ENCODE peak calls at places on chromosomes 6 and 20, in five cellular contexts. E is left ventricle myocardium inferior, W is coronary artery, A is cardiac fibroblast, O is tibial artery. N is an unnamed sample.

GRCh38 chr6:9502991-9503761 is 911.7 kb downstream of the TFAP2A start:
- DNase-seq in E (no peak), W (no peak), A (peak), O (no peak), N (no peak)

GRCh38 chr20:14193885-14194284 is 143.5 kb downstream of the FLRT3 start:
- DNase-seq in E (no peak), W (no peak), A (no peak), O (no peak), N (no peak)

GRCh38 chr20:13322621-13323020 is 101.5 kb downstream of the ISM1 start:
- DNase-seq in E (no peak), W (no peak), A (no peak), O (no peak), N (no peak)

GRCh38 chr20:10783660-10784336 is 110.0 kb upstream of the JAG1 start:
- DNase-seq in E (no peak), W (no peak), A (peak), O (no peak), N (no peak)

GRCh38 chr6:44976677-44977405 is 351.3 kb upstream of the RUNX2 start:
- DNase-seq in E (no peak), W (no peak), A (peak), O (no peak), N (no peak)

GRCh38 chr20:11195899-11196558 is 522.2 kb upstream of the JAG1 start:
- DNase-seq in E (no peak), W (no peak), A (no peak), O (no peak), N (no peak)

GRCh38 chr6:167855825-167856425 is 29.2 kb downstream of the AFDN start:
- DNase-seq in E (no peak), W (no peak), A (peak), O (no peak), N (no peak)

GRCh38 chr20:35544436-35544835 is 2.6 kb downstream of the ERGIC3 start:
- DNase-seq in E (no peak), W (no peak), A (no peak), O (no peak), N (no peak)

GRCh38 chr6:150028799-150029198 is 3.5 kb upstream of the RAET1L start:
- DNase-seq in E (no peak), W (peak), A (no peak), O (no peak), N (no peak)

GRCh38 chr6:161487694-161488093 is 213.8 kb upstream of the AGPAT4 start:
- DNase-seq in E (no peak), W (no peak), A (peak), O (no peak), N (no peak)

GRCh38 chr6:163554663-163555062 is 140.1 kb downstream of the QKI start:
- DNase-seq in E (peak), W (no peak), A (peak), O (no peak), N (no peak)

GRCh38 chr20:2930538-2930937 is 57.3 kb downstream of the PTPRA start:
- DNase-seq in E (no peak), W (no peak), A (no peak), O (no peak), N (no peak)

GRCh38 chr20:56630086-56630493 is 984 bp downstream of the TFAP2C start:
- DNase-seq in E (no peak), W (no peak), A (peak), O (no peak), N (no peak)

GRCh38 chr6:53795702-53796450 is 1.1 kb downstream of the LRRC1 start:
- DNase-seq in E (peak), W (peak), A (peak), O (peak), N (peak)

GRCh38 chr6:136108591-136108990 is 141.5 kb downstream of the MTFR2 start:
- DNase-seq in E (no peak), W (no peak), A (no peak), O (no peak), N (no peak)

GRCh38 chr20:19757973-19758887 is at the start of gene RIN2:
- DNase-seq in E (peak), W (peak), A (peak), O (peak), N (peak)

GRCh38 chr20:40956503-40956902 is 72.1 kb upstream of the TOP1 start:
- DNase-seq in E (no peak), W (no peak), A (no peak), O (peak), N (no peak)

GRCh38 chr20:19880256-19881079 is 122.4 kb downstream of the RIN2 start:
- DNase-seq in E (no peak), W (no peak), A (peak), O (no peak), N (no peak)

GRCh38 chr6:19231878-19232519 is 605.2 kb upstream of the ID4 start:
- DNase-seq in E (no peak), W (no peak), A (no peak), O (no peak), N (no peak)

GRCh38 chr6:142805042-142805441 is 139.9 kb downstream of the HIVEP2 start:
- DNase-seq in E (no peak), W (no peak), A (no peak), O (no peak), N (no peak)

GRCh38 chr6:53056273-53056672 is 8.9 kb upstream of the FBXO9 start:
- DNase-seq in E (no peak), W (no peak), A (no peak), O (no peak), N (no peak)

GRCh38 chr6:30450908-30451818 is 38.1 kb upstream of the HLA-E start:
- DNase-seq in E (peak), W (no peak), A (peak), O (no peak), N (peak)

GRCh38 chr6:122838060-122838780 is 49.2 kb downstream of the SMPDL3A start:
- DNase-seq in E (no peak), W (no peak), A (peak), O (no peak), N (no peak)

GRCh38 chr6:163485388-163485851 is 70.9 kb downstream of the QKI start:
- DNase-seq in E (no peak), W (no peak), A (peak), O (no peak), N (no peak)

GRCh38 chr20:51579137-51579536 is 36.6 kb upstream of the NFATC2 start:
- DNase-seq in E (no peak), W (no peak), A (no peak), O (no peak), N (no peak)

GRCh38 chr6:73579389-73579788 is 58.6 kb upstream of the EEF1A1 start:
- DNase-seq in E (no peak), W (peak), A (no peak), O (no peak), N (no peak)

GRCh38 chr6:164581563-164581962 is 727.8 kb downstream of the C6orf118 start:
- DNase-seq in E (no peak), W (no peak), A (no peak), O (no peak), N (no peak)

GRCh38 chr6:12022903-12023522 is 10.9 kb downstream of the HIVEP1 start:
- DNase-seq in E (no peak), W (no peak), A (no peak), O (no peak), N (no peak)

GRCh38 chr6:162538643-162539064 is 188.9 kb downstream of the PRKN start:
- DNase-seq in E (peak), W (no peak), A (peak), O (no peak), N (no peak)

GRCh38 chr6:44076366-44077200 is 50.7 kb downstream of the MRPL14 start:
- DNase-seq in E (peak), W (no peak), A (no peak), O (peak), N (no peak)

GRCh38 chr6:5554226-5554625 is 292.9 kb downstream of the FARS2 start:
- DNase-seq in E (no peak), W (no peak), A (no peak), O (no peak), N (no peak)

GRCh38 chr6:33372532-33373123 is 19.0 kb upstream of the KIFC1 start:
- DNase-seq in E (no peak), W (no peak), A (no peak), O (no peak), N (no peak)

GRCh38 chr6:19524787-19525186 is 312.4 kb upstream of the ID4 start:
- DNase-seq in E (no peak), W (no peak), A (no peak), O (no peak), N (no peak)

GRCh38 chr6:169263836-169264608 is 10.4 kb upstream of the THBS2 start:
- DNase-seq in E (peak), W (no peak), A (peak), O (no peak), N (no peak)

GRCh38 chr20:17295151-17295726 is 68.4 kb downstream of the PCSK2 start:
- DNase-seq in E (no peak), W (no peak), A (no peak), O (no peak), N (no peak)

GRCh38 chr6:122778334-122778733 is 1.2 kb upstream of the FABP7 start:
- DNase-seq in E (no peak), W (no peak), A (no peak), O (no peak), N (no peak)

GRCh38 chr20:34541264-34541901 is 17.1 kb upstream of the MAP1LC3A start:
- DNase-seq in E (no peak), W (no peak), A (no peak), O (no peak), N (no peak)

GRCh38 chr6:45822269-45822812 is 193.3 kb downstream of the CLIC5 start:
- DNase-seq in E (no peak), W (no peak), A (no peak), O (no peak), N (no peak)

GRCh38 chr20:14062786-14063185 is 67.5 kb downstream of the MACROD2 start:
- DNase-seq in E (no peak), W (no peak), A (no peak), O (no peak), N (no peak)

GRCh38 chr6:84681693-84682326 is 82.6 kb downstream of the TBX18 start:
- DNase-seq in E (no peak), W (no peak), A (no peak), O (no peak), N (no peak)

GRCh38 chr6:84688187-84688878 is 76.1 kb downstream of the TBX18 start:
- DNase-seq in E (no peak), W (no peak), A (peak), O (no peak), N (no peak)

GRCh38 chr6:84687487-84687886 is 76.9 kb downstream of the TBX18 start:
- DNase-seq in E (no peak), W (no peak), A (peak), O (no peak), N (no peak)

DNA sequence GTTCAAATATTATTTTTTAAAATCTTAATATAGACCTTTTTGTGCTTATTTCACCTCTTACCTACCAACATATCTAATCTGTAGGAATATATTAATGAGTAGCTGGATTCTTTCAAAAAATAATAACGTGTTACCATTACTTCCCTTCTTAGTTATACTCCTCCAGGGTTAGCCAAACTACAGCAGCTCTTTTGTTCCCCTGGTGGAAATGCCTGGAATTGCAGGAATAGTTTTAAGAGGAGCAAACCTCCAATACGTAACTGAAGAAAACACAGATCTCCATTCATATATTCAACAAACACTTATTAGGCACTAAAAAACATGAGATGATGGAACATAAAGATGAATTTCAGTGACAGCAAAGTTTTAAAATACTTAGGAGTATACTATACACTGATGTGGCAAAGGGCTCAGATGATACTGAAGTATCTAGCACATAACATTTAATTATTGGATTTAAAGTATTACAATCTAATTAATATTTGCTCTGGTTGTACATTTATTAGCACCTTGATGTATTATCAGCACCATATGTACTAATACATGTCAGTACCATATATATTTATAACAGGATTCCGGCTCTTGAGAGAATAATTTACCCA is 78.3 kb downstream of the TBX18 start:
- DNase-seq in E (no peak), W (no peak), A (no peak), O (no peak), N (no peak)
- TF ChIP-seq CTCF in E (peak), W (no peak), A (peak), O (peak), N (no peak)

GRCh38 chr6:133843098-133843497 is 45.8 kb upstream of the TCF21 start:
- DNase-seq in E (no peak), W (no peak), A (no peak), O (no peak), N (no peak)

GRCh38 chr6:133834472-133835170 is 54.3 kb upstream of the TCF21 start:
- DNase-seq in E (no peak), W (no peak), A (no peak), O (no peak), N (no peak)

GRCh38 chr6:133835901-133836300 is 53.0 kb upstream of the TCF21 start:
- DNase-seq in E (no peak), W (no peak), A (peak), O (no peak), N (no peak)

GRCh38 chr6:133833905-133834304 is 55.0 kb upstream of the TCF21 start:
- DNase-seq in E (no peak), W (no peak), A (peak), O (no peak), N (no peak)

DNA sequence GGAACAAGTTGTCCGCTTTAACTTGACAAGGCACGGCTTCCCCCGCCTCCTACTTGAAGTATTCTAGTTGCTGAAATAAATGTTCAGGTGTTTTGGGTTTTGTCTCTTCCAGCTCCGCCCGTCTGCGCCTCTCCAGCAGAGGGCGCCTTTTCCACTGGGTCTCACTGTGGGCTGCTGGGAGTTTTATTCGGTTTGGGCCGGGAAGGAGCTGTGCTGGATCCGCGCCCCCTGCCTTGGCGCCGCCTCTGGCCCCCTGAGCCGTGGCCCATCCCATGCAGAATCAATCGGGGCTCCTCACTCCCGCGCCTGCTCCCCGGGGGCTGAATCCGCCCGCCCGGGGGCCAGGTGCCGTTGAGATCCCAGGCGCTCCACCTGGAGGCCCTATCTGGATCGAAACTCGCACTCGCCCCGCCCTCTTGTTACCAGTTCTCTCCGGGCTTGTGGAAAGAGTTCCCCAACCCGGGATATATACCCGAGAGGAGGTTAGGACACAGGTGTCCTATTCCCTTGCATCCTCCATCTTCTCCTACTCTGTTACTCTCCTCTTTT is 51.0 kb upstream of the TCF21 start:
- DNase-seq in E (peak), W (no peak), A (peak), O (no peak), N (peak)
- TF ChIP-seq CTCF in E (peak), W (peak), A (peak), O (peak), N (no peak)

GRCh38 chr6:112835078-112835477 is 487.9 kb downstream of the RFPL4B start:
- DNase-seq in E (no peak), W (no peak), A (no peak), O (no peak), N (no peak)
- TF ChIP-seq CTCF in E (no peak), W (no peak), A (no peak), O (no peak), N (no peak)

GRCh38 chr20:37903317-37904007 is 535 bp downstream of the VSTM2L start:
- DNase-seq in E (no peak), W (no peak), A (no peak), O (no peak), N (peak)
- TF ChIP-seq CTCF in E (peak), W (no peak), A (no peak), O (no peak), N (no peak)

DNA sequence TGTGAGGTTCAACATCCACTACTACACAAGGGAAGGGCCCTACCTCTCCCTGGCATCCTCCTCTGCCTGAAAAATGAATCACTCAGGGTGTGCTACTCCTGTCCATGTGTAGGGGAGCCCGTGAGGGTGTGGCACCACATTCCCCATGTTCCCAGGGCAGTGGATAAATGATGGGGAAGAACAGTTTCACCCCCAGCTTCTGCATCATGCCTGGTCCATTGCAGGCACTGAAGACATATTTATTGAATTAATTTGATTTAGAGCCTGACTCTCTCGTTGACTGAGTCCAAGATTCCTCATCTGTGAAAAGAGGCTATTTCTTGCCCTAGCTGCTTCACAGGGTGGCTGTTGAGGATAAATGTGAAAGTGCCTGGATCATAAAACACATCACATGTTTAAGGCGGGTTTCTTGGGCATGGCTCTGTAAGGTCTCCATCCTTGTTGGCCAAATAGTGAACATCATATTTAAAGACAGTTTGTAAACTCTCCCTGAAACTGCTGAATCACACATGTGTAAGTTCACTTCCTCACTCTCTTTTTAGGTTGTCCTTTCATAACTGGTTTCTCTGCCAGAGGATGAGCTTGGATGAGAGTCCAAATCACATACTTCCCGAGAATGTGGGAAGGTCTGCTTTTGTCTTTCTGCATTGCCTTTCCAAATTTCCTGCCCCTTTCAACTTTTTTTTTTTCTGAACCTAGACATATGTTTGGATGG is 79.7 kb upstream of the FYN start:
- DNase-seq in E (no peak), W (no peak), A (no peak), O (no peak), N (no peak)
- TF ChIP-seq CTCF in E (no peak), W (no peak), A (no peak), O (no peak), N (no peak)

GRCh38 chr20:289693-290080 is 863 bp downstream of the C20orf96 start:
- DNase-seq in E (no peak), W (no peak), A (peak), O (no peak), N (no peak)

GRCh38 chr20:294602-295001 is 2.8 kb upstream of the ZCCHC3 start:
- DNase-seq in E (no peak), W (no peak), A (no peak), O (no peak), N (no peak)

GRCh38 chr20:290081-290831 is at the start of gene C20orf96:
- DNase-seq in E (peak), W (peak), A (peak), O (peak), N (peak)

GRCh38 chr20:286508-286907 is 4.0 kb downstream of the C20orf96 start:
- DNase-seq in E (no peak), W (no peak), A (no peak), O (peak), N (no peak)

DNA sequence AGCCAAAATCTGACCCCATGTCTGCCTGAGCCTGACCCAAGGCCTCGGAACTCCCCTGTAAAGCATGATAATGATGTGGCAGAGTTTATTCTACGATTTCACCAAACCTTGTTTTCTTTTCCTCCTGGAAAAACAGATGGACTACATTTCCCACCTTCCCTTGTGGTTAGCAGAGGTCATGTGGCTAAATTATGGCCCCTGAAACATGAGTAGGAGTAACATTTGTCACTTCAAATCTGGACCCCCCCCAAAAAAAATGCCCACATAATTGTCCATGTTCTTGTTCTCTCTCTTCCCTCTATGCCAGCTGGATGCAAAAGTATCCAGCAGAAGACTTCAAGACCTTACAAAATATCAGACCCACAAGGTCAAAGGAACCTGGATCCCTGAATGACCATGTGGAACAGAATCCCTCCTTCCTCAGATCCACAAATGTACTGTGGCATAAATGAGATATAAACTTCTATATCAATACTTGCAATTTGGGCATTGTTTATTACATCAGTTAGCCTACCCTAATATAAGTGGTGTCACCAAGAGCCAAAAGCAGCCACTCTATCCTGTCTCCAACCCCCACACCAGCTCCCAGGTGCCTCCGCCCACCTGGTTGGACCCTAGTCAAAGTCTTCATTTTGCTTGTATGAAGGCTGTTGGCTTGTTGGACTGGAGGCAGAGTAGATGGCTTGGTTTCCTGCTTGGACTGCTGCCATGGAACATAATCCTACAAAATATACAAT is 1.4 kb downstream of the C20orf96 start:
- DNase-seq in E (no peak), W (no peak), A (no peak), O (no peak), N (no peak)
- TF ChIP-seq CTCF in E (no peak), W (no peak), A (no peak), O (no peak), N (no peak)